ENCODE peak calls at places on chromosomes 3 and 15, in six cellular contexts. I is MCF 10A, J is cardiac muscle cell, E is HFF-Myc, X is PC-3, P is heart left ventricle. U is an unnamed sample.

GRCh38 chr3:118818386-118818785 is 216.3 kb downstream of the IGSF11 start:
- DNase-seq in I (peak; percentile 24), J (peak; percentile 19), E (no peak), X (peak; percentile 60), P (no peak), U (no peak)

GRCh38 chr3:107117922-107118576 is 259.2 kb upstream of the CCDC54 start:
- DNase-seq in I (peak; percentile 65), J (peak; percentile 90), E (peak; percentile 45), X (peak; percentile 78), P (peak; percentile 31), U (no peak)

GRCh38 chr3:139309046-139309660 is 34.7 kb upstream of the MRPS22 start:
- DNase-seq in I (no peak), J (no peak), E (peak; percentile 74), X (no peak), P (no peak), U (no peak)

GRCh38 chr3:143067201-143067600 is 52.4 kb upstream of the CHST2 start:
- DNase-seq in I (no peak), J (peak; percentile 6), E (no peak), X (no peak), P (no peak), U (no peak)

GRCh38 chr3:73029321-73029796 is 32.1 kb upstream of the EBLN2 start:
- DNase-seq in I (peak; percentile 91), J (peak; percentile 85), E (peak; percentile 21), X (peak; percentile 40), P (no peak), U (no peak)

GRCh38 chr3:184296616-184297015 is 2.4 kb upstream of the PSMD2 start:
- DNase-seq in I (no peak), J (no peak), E (no peak), X (no peak), P (no peak), U (no peak)

GRCh38 chr3:4978966-4979400 is 254 bp upstream of the BHLHE40 start:
- DNase-seq in I (peak; percentile 98), J (peak; percentile 99), E (no peak), X (peak; percentile 95), P (peak; percentile 97), U (peak; percentile 92)

GRCh38 chr15:51367322-51367976 is 26.0 kb downstream of the GLDN start:
- DNase-seq in I (no peak), J (no peak), E (no peak), X (peak; percentile 75), P (no peak), U (no peak)

GRCh38 chr3:157115069-157116006 is 44.6 kb downstream of the CCNL1 start:
- DNase-seq in I (no peak), J (peak; percentile 57), E (no peak), X (peak; percentile 72), P (no peak), U (no peak)

GRCh38 chr3:65576942-65577341 is 461.8 kb downstream of the MAGI1 start:
- DNase-seq in I (no peak), J (no peak), E (no peak), X (peak; percentile 48), P (no peak), U (no peak)

GRCh38 chr3:14988988-14989394 is 41.6 kb downstream of the NR2C2 start:
- DNase-seq in I (no peak), J (no peak), E (no peak), X (peak; percentile 13), P (no peak), U (peak; percentile 26)

GRCh38 chr3:148924572-148924971 is 59.5 kb downstream of the CPA3 start:
- DNase-seq in I (no peak), J (peak; percentile 12), E (peak; percentile 71), X (peak; percentile 68), P (no peak), U (no peak)

GRCh38 chr15:50624616-50625168 is 61.9 kb downstream of the TRPM7 start:
- DNase-seq in I (no peak), J (peak; percentile 21), E (no peak), X (no peak), P (no peak), U (no peak)

GRCh38 chr3:125151916-125152315 is 60.6 kb downstream of the SLC12A8 start:
- DNase-seq in I (no peak), J (peak; percentile 67), E (no peak), X (no peak), P (no peak), U (no peak)

GRCh38 chr3:182005683-182006082 is 294.0 kb downstream of the SOX2 start:
- DNase-seq in I (no peak), J (no peak), E (no peak), X (no peak), P (no peak), U (no peak)

GRCh38 chr3:124886168-124887051 is 755 bp downstream of the ITGB5 start:
- DNase-seq in I (peak; percentile 56), J (peak; percentile 59), E (no peak), X (peak; percentile 49), P (peak; percentile 43), U (no peak)

GRCh38 chr15:99556010-99556409 is 9.8 kb upstream of the MEF2A start:
- DNase-seq in I (no peak), J (no peak), E (peak; percentile 24), X (no peak), P (no peak), U (no peak)

GRCh38 chr3:187974857-187975257 is 179.1 kb upstream of the LPP start:
- DNase-seq in I (no peak), J (no peak), E (no peak), X (no peak), P (no peak), U (no peak)
- TF ChIP-seq CTCF in I (no peak), J (peak; percentile 6), E (no peak), X (peak; percentile 52), P (no peak), U (no peak)

GRCh38 chr15:68818671-68819450 is 1.8 kb downstream of the ANP32A start:
- DNase-seq in I (peak; percentile 49), J (peak; percentile 54), E (no peak), X (peak; percentile 35), P (peak; percentile 58), U (peak; percentile 28)

GRCh38 chr15:68819451-68820204 is 1.1 kb downstream of the ANP32A start:
- DNase-seq in I (peak; percentile 70), J (peak; percentile 72), E (no peak), X (peak; percentile 36), P (peak; percentile 45), U (peak; percentile 35)

GRCh38 chr15:68817304-68818087 is 3.2 kb downstream of the ANP32A start:
- DNase-seq in I (peak; percentile 62), J (peak; percentile 76), E (no peak), X (peak; percentile 49), P (peak; percentile 75), U (peak; percentile 69)

GRCh38 chr15:68816795-68817303 is 3.8 kb downstream of the ANP32A start:
- DNase-seq in I (peak; percentile 14), J (peak; percentile 45), E (no peak), X (peak; percentile 16), P (no peak), U (no peak)

DNA sequence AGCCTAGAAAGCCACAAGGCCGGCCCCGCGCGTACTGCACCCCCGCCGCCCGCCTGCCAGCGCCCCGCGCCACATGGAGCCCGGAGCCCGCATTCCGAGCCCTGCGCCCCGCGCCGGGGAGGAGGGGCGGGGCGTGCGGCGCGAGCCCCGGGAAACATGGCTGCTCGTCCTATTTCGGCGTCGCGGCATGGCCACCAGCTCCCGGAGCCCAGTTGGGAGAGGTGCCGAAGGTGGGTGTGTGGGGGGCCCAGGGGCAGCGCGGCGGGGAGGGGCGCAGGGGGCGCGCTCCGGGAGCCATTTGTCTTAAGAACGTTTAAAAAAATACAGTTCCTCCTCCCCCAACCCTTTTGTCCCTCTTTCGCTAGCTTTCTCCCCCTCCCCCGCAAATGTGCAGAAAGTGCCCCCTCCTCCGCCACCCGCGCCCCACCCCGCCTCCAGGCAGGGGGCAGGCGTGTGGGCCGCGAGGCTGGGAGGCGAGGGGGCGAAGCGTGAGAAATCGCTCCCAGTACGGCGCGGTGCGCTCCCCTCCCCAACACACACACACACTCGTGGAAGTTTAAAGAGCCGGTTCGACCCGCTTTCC is 2.5 kb downstream of the ANP32A start:
- DNase-seq in I (peak; percentile 70), J (peak; percentile 80), E (no peak), X (peak; percentile 62), P (peak; percentile 68), U (peak; percentile 66)
- TF ChIP-seq CTCF in I (no peak), J (no peak), E (no peak), X (no peak), P (no peak), U (no peak)

GRCh38 chr15:44593042-44593736 is 56.2 kb downstream of the EIF3J start:
- DNase-seq in I (peak; percentile 28), J (peak; percentile 37), E (no peak), X (peak; percentile 44), P (no peak), U (no peak)
- TF ChIP-seq CTCF in I (peak; percentile 38), J (peak; percentile 55), E (peak; percentile 47), X (peak; percentile 63), P (peak; percentile 37), U (peak; percentile 61)

GRCh38 chr3:176075491-176075890 is 1121.8 kb downstream of the TBL1XR1 start:
- DNase-seq in I (no peak), J (no peak), E (no peak), X (no peak), P (no peak), U (no peak)
- TF ChIP-seq CTCF in I (no peak), J (no peak), E (no peak), X (no peak), P (no peak), U (no peak)

DNA sequence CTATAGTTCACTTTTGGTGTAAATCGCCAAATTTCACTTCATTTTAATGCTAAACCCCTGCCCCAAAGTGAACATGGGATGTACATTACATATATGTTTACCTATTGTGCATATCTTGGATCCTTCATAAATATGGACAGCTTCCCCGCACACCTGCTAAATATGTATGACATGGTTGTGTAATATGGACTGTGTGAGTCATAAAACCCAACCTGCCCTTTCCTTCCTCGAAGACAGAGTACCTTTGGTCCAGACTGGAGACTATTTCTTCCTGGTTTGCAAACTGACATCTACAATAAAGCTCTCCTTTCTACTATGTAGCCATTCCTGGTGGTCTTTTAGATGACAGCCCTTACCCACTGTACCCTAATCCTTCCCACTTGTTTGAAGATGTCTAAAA is 12.4 kb downstream of the ACTC1 start:
- DNase-seq in I (peak; percentile 60), J (no peak), E (no peak), X (peak; percentile 46), P (no peak), U (no peak)
- TF ChIP-seq CTCF in I (no peak), J (no peak), E (no peak), X (no peak), P (no peak), U (no peak)

GRCh38 chr3:42117175-42118008 is 26.2 kb downstream of the TRAK1 start:
- DNase-seq in I (peak; percentile 62), J (peak; percentile 80), E (no peak), X (peak; percentile 63), P (peak; percentile 50), U (no peak)
- TF ChIP-seq CTCF in I (peak; percentile 47), J (peak; percentile 62), E (peak; percentile 74), X (peak; percentile 92), P (peak; percentile 39), U (no peak)